ENCODE peak calls at places on chromosomes 12 and 14, in seven cellular contexts. One of them, this sample, is unnamed.

GRCh38 chr12:132131229-132131628 is 12.9 kb downstream of the DDX51 start:
- DNase-seq in activated CD4-positive, alpha-beta T cell treated with anti-CD3 and anti-CD28 coated beads, Interleukin-2, amount 50 U/mL, for 24 hours: no peak
- DNase-seq in tibial artery: no peak
- DNase-seq in endothelial cell: no peak
- DNase-seq in T-helper 2 cell: no peak
- DNase-seq in fibroblast of the conjunctiva: no peak
- DNase-seq in islet precursor cell: no peak
- DNase-seq in this sample: no peak

GRCh38 chr12:92926549-92926948 is 2.5 kb downstream of the EEA1 start:
- DNase-seq in T-helper 2 cell: no peak
- DNase-seq in activated CD4-positive, alpha-beta T cell treated with anti-CD3 and anti-CD28 coated beads, Interleukin-2, amount 50 U/mL, for 24 hours: no peak
- DNase-seq in endothelial cell: no peak
- DNase-seq in islet precursor cell: no peak
- DNase-seq in tibial artery: no peak
- DNase-seq in fibroblast of the conjunctiva: no peak
- DNase-seq in this sample: no peak

GRCh38 chr14:89401241-89401640 is 15.8 kb downstream of the FOXN3 start:
- DNase-seq in islet precursor cell: no peak
- DNase-seq in activated CD4-positive, alpha-beta T cell treated with anti-CD3 and anti-CD28 coated beads, Interleukin-2, amount 50 U/mL, for 24 hours: no peak
- DNase-seq in fibroblast of the conjunctiva: no peak
- DNase-seq in T-helper 2 cell: no peak
- DNase-seq in endothelial cell: no peak
- DNase-seq in tibial artery: no peak
- DNase-seq in this sample: no peak

GRCh38 chr12:30519535-30519934 is 176.1 kb downstream of the IPO8 start:
- DNase-seq in endothelial cell: no peak
- DNase-seq in T-helper 2 cell: no peak
- DNase-seq in activated CD4-positive, alpha-beta T cell treated with anti-CD3 and anti-CD28 coated beads, Interleukin-2, amount 50 U/mL, for 24 hours: no peak
- DNase-seq in islet precursor cell: no peak
- DNase-seq in fibroblast of the conjunctiva: no peak
- DNase-seq in tibial artery: no peak
- DNase-seq in this sample: no peak

GRCh38 chr12:64039285-64039871 is 182.7 kb downstream of the KICS2 start:
- DNase-seq in fibroblast of the conjunctiva: peak; percentile 35
- DNase-seq in islet precursor cell: no peak
- DNase-seq in tibial artery: no peak
- DNase-seq in activated CD4-positive, alpha-beta T cell treated with anti-CD3 and anti-CD28 coated beads, Interleukin-2, amount 50 U/mL, for 24 hours: no peak
- DNase-seq in T-helper 2 cell: no peak
- DNase-seq in endothelial cell: no peak
- DNase-seq in this sample: no peak

GRCh38 chr12:62256408-62257079 is 3.7 kb upstream of the USP15 start:
- DNase-seq in T-helper 2 cell: no peak
- DNase-seq in endothelial cell: no peak
- DNase-seq in fibroblast of the conjunctiva: no peak
- DNase-seq in activated CD4-positive, alpha-beta T cell treated with anti-CD3 and anti-CD28 coated beads, Interleukin-2, amount 50 U/mL, for 24 hours: peak; percentile 62
- DNase-seq in tibial artery: no peak
- DNase-seq in islet precursor cell: no peak
- DNase-seq in this sample: no peak

GRCh38 chr12:14802961-14803829 is at the start of the genes C12orf60 and WBP11:
- DNase-seq in tibial artery: peak; percentile 99
- DNase-seq in islet precursor cell: peak; percentile 100
- DNase-seq in T-helper 2 cell: peak; percentile 90
- DNase-seq in activated CD4-positive, alpha-beta T cell treated with anti-CD3 and anti-CD28 coated beads, Interleukin-2, amount 50 U/mL, for 24 hours: peak; percentile 90
- DNase-seq in endothelial cell: peak; percentile 84
- DNase-seq in fibroblast of the conjunctiva: peak; percentile 97
- DNase-seq in this sample: peak; percentile 74

GRCh38 chr14:104356738-104357688 is 218.6 kb downstream of the KIF26A start:
- DNase-seq in fibroblast of the conjunctiva: no peak
- DNase-seq in endothelial cell: no peak
- DNase-seq in activated CD4-positive, alpha-beta T cell treated with anti-CD3 and anti-CD28 coated beads, Interleukin-2, amount 50 U/mL, for 24 hours: no peak
- DNase-seq in T-helper 2 cell: no peak
- DNase-seq in tibial artery: peak; percentile 8
- DNase-seq in islet precursor cell: peak; percentile 56
- DNase-seq in this sample: no peak

GRCh38 chr12:7006639-7007038 is 11.6 kb downstream of the LPCAT3 start:
- DNase-seq in islet precursor cell: no peak
- DNase-seq in T-helper 2 cell: no peak
- DNase-seq in endothelial cell: no peak
- DNase-seq in tibial artery: no peak
- DNase-seq in fibroblast of the conjunctiva: no peak
- DNase-seq in activated CD4-positive, alpha-beta T cell treated with anti-CD3 and anti-CD28 coated beads, Interleukin-2, amount 50 U/mL, for 24 hours: no peak
- DNase-seq in this sample: no peak

GRCh38 chr12:108525681-108526080 is 10.6 kb downstream of the FICD start:
- DNase-seq in endothelial cell: no peak
- DNase-seq in tibial artery: no peak
- DNase-seq in activated CD4-positive, alpha-beta T cell treated with anti-CD3 and anti-CD28 coated beads, Interleukin-2, amount 50 U/mL, for 24 hours: no peak
- DNase-seq in T-helper 2 cell: no peak
- DNase-seq in fibroblast of the conjunctiva: no peak
- DNase-seq in islet precursor cell: no peak
- DNase-seq in this sample: no peak

GRCh38 chr14:37034410-37035285 is 137.8 kb downstream of the SLC25A21 start:
- DNase-seq in fibroblast of the conjunctiva: peak; percentile 24
- DNase-seq in T-helper 2 cell: no peak
- DNase-seq in activated CD4-positive, alpha-beta T cell treated with anti-CD3 and anti-CD28 coated beads, Interleukin-2, amount 50 U/mL, for 24 hours: no peak
- DNase-seq in endothelial cell: no peak
- DNase-seq in tibial artery: no peak
- DNase-seq in islet precursor cell: no peak
- DNase-seq in this sample: no peak

GRCh38 chr12:90630006-90630405 is 325.0 kb downstream of the CCER1 start:
- DNase-seq in T-helper 2 cell: no peak
- DNase-seq in tibial artery: no peak
- DNase-seq in fibroblast of the conjunctiva: no peak
- DNase-seq in islet precursor cell: no peak
- DNase-seq in endothelial cell: no peak
- DNase-seq in activated CD4-positive, alpha-beta T cell treated with anti-CD3 and anti-CD28 coated beads, Interleukin-2, amount 50 U/mL, for 24 hours: no peak
- DNase-seq in this sample: no peak

GRCh38 chr12:32365473-32366064 is 33.8 kb upstream of the FGD4 start:
- DNase-seq in islet precursor cell: peak; percentile 84
- DNase-seq in tibial artery: peak; percentile 37
- DNase-seq in activated CD4-positive, alpha-beta T cell treated with anti-CD3 and anti-CD28 coated beads, Interleukin-2, amount 50 U/mL, for 24 hours: peak; percentile 15
- DNase-seq in fibroblast of the conjunctiva: peak; percentile 70
- DNase-seq in T-helper 2 cell: peak; percentile 4
- DNase-seq in endothelial cell: peak; percentile 62
- DNase-seq in this sample: no peak

GRCh38 chr14:103104654-103105511 is 10.4 kb downstream of the EXOC3L4 start:
- DNase-seq in fibroblast of the conjunctiva: no peak
- DNase-seq in T-helper 2 cell: peak; percentile 39
- DNase-seq in islet precursor cell: peak; percentile 87
- DNase-seq in activated CD4-positive, alpha-beta T cell treated with anti-CD3 and anti-CD28 coated beads, Interleukin-2, amount 50 U/mL, for 24 hours: peak; percentile 44
- DNase-seq in endothelial cell: peak; percentile 76
- DNase-seq in tibial artery: no peak
- DNase-seq in this sample: no peak

GRCh38 chr12:121611306-121611705 is 15.0 kb upstream of the ORAI1 start:
- DNase-seq in T-helper 2 cell: no peak
- DNase-seq in tibial artery: no peak
- DNase-seq in fibroblast of the conjunctiva: no peak
- DNase-seq in activated CD4-positive, alpha-beta T cell treated with anti-CD3 and anti-CD28 coated beads, Interleukin-2, amount 50 U/mL, for 24 hours: no peak
- DNase-seq in endothelial cell: no peak
- DNase-seq in islet precursor cell: peak; percentile 79
- DNase-seq in this sample: no peak

GRCh38 chr14:54172114-54172513 is 215.5 kb upstream of the BMP4 start:
- DNase-seq in activated CD4-positive, alpha-beta T cell treated with anti-CD3 and anti-CD28 coated beads, Interleukin-2, amount 50 U/mL, for 24 hours: no peak
- DNase-seq in islet precursor cell: no peak
- DNase-seq in tibial artery: no peak
- DNase-seq in T-helper 2 cell: no peak
- DNase-seq in fibroblast of the conjunctiva: no peak
- DNase-seq in endothelial cell: no peak
- DNase-seq in this sample: no peak

GRCh38 chr12:125744201-125744600 is 679.0 kb downstream of the AACS start:
- DNase-seq in fibroblast of the conjunctiva: no peak
- DNase-seq in tibial artery: no peak
- DNase-seq in endothelial cell: no peak
- DNase-seq in T-helper 2 cell: no peak
- DNase-seq in activated CD4-positive, alpha-beta T cell treated with anti-CD3 and anti-CD28 coated beads, Interleukin-2, amount 50 U/mL, for 24 hours: no peak
- DNase-seq in islet precursor cell: no peak
- DNase-seq in this sample: no peak

GRCh38 chr12:1630081-1630826 is 1.2 kb downstream of the WNT5B start:
- DNase-seq in islet precursor cell: peak; percentile 88
- DNase-seq in tibial artery: peak; percentile 55
- DNase-seq in endothelial cell: peak; percentile 37
- DNase-seq in T-helper 2 cell: no peak
- DNase-seq in activated CD4-positive, alpha-beta T cell treated with anti-CD3 and anti-CD28 coated beads, Interleukin-2, amount 50 U/mL, for 24 hours: no peak
- DNase-seq in fibroblast of the conjunctiva: no peak
- DNase-seq in this sample: no peak

GRCh38 chr14:61593330-61593729 is 102.0 kb upstream of the HIF1A start:
- DNase-seq in activated CD4-positive, alpha-beta T cell treated with anti-CD3 and anti-CD28 coated beads, Interleukin-2, amount 50 U/mL, for 24 hours: no peak
- DNase-seq in tibial artery: no peak
- DNase-seq in T-helper 2 cell: no peak
- DNase-seq in fibroblast of the conjunctiva: no peak
- DNase-seq in islet precursor cell: no peak
- DNase-seq in endothelial cell: no peak
- DNase-seq in this sample: no peak

GRCh38 chr12:106757623-106758348 is 16.7 kb upstream of the RIC8B start:
- DNase-seq in islet precursor cell: no peak
- DNase-seq in endothelial cell: no peak
- DNase-seq in T-helper 2 cell: no peak
- DNase-seq in fibroblast of the conjunctiva: no peak
- DNase-seq in activated CD4-positive, alpha-beta T cell treated with anti-CD3 and anti-CD28 coated beads, Interleukin-2, amount 50 U/mL, for 24 hours: no peak
- DNase-seq in tibial artery: no peak
- DNase-seq in this sample: no peak

GRCh38 chr12:115132145-115132544 is 448.2 kb upstream of the TBX3 start:
- DNase-seq in tibial artery: no peak
- DNase-seq in islet precursor cell: peak; percentile 86
- DNase-seq in fibroblast of the conjunctiva: no peak
- DNase-seq in endothelial cell: no peak
- DNase-seq in T-helper 2 cell: no peak
- DNase-seq in activated CD4-positive, alpha-beta T cell treated with anti-CD3 and anti-CD28 coated beads, Interleukin-2, amount 50 U/mL, for 24 hours: no peak
- DNase-seq in this sample: no peak

GRCh38 chr12:94150483-94151225 is 2.3 kb downstream of the PLXNC1 start:
- DNase-seq in islet precursor cell: peak; percentile 66
- DNase-seq in activated CD4-positive, alpha-beta T cell treated with anti-CD3 and anti-CD28 coated beads, Interleukin-2, amount 50 U/mL, for 24 hours: no peak
- DNase-seq in tibial artery: no peak
- DNase-seq in endothelial cell: no peak
- DNase-seq in fibroblast of the conjunctiva: no peak
- DNase-seq in T-helper 2 cell: peak; percentile 66
- DNase-seq in this sample: no peak

GRCh38 chr12:132018193-132018916 is 68.6 kb downstream of the EP400 start:
- DNase-seq in T-helper 2 cell: no peak
- DNase-seq in activated CD4-positive, alpha-beta T cell treated with anti-CD3 and anti-CD28 coated beads, Interleukin-2, amount 50 U/mL, for 24 hours: no peak
- DNase-seq in fibroblast of the conjunctiva: no peak
- DNase-seq in tibial artery: no peak
- DNase-seq in islet precursor cell: no peak
- DNase-seq in endothelial cell: no peak
- DNase-seq in this sample: no peak

GRCh38 chr14:91774138-91775096 is 42.5 kb upstream of the CATSPERB start:
- DNase-seq in islet precursor cell: no peak
- DNase-seq in fibroblast of the conjunctiva: no peak
- DNase-seq in T-helper 2 cell: no peak
- DNase-seq in activated CD4-positive, alpha-beta T cell treated with anti-CD3 and anti-CD28 coated beads, Interleukin-2, amount 50 U/mL, for 24 hours: no peak
- DNase-seq in tibial artery: no peak
- DNase-seq in endothelial cell: no peak
- DNase-seq in this sample: no peak

GRCh38 chr12:52634266-52635056 is 16.1 kb upstream of the KRT73 start:
- DNase-seq in T-helper 2 cell: no peak
- DNase-seq in fibroblast of the conjunctiva: no peak
- DNase-seq in endothelial cell: no peak
- DNase-seq in activated CD4-positive, alpha-beta T cell treated with anti-CD3 and anti-CD28 coated beads, Interleukin-2, amount 50 U/mL, for 24 hours: no peak
- DNase-seq in islet precursor cell: peak; percentile 43
- DNase-seq in tibial artery: no peak
- DNase-seq in this sample: no peak

GRCh38 chr14:37150414-37150813 is 22.0 kb downstream of the SLC25A21 start:
- DNase-seq in endothelial cell: no peak
- DNase-seq in T-helper 2 cell: no peak
- DNase-seq in islet precursor cell: no peak
- DNase-seq in activated CD4-positive, alpha-beta T cell treated with anti-CD3 and anti-CD28 coated beads, Interleukin-2, amount 50 U/mL, for 24 hours: no peak
- DNase-seq in tibial artery: no peak
- DNase-seq in fibroblast of the conjunctiva: peak; percentile 27
- DNase-seq in this sample: no peak

GRCh38 chr12:102879144-102879763 is 37.8 kb downstream of the PAH start:
- DNase-seq in endothelial cell: peak; percentile 18
- DNase-seq in fibroblast of the conjunctiva: peak; percentile 3
- DNase-seq in T-helper 2 cell: no peak
- DNase-seq in tibial artery: peak; percentile 71
- DNase-seq in islet precursor cell: peak; percentile 93
- DNase-seq in activated CD4-positive, alpha-beta T cell treated with anti-CD3 and anti-CD28 coated beads, Interleukin-2, amount 50 U/mL, for 24 hours: no peak
- DNase-seq in this sample: no peak

GRCh38 chr12:75488553-75488952 is 8.0 kb downstream of the GLIPR1 start:
- DNase-seq in activated CD4-positive, alpha-beta T cell treated with anti-CD3 and anti-CD28 coated beads, Interleukin-2, amount 50 U/mL, for 24 hours: no peak
- DNase-seq in endothelial cell: no peak
- DNase-seq in tibial artery: no peak
- DNase-seq in fibroblast of the conjunctiva: peak; percentile 23
- DNase-seq in islet precursor cell: peak; percentile 68
- DNase-seq in T-helper 2 cell: no peak
- DNase-seq in this sample: no peak

GRCh38 chr14:91727121-91727520 is 4.8 kb downstream of the CATSPERB start:
- DNase-seq in tibial artery: no peak
- DNase-seq in activated CD4-positive, alpha-beta T cell treated with anti-CD3 and anti-CD28 coated beads, Interleukin-2, amount 50 U/mL, for 24 hours: no peak
- DNase-seq in T-helper 2 cell: no peak
- DNase-seq in fibroblast of the conjunctiva: peak; percentile 4
- DNase-seq in endothelial cell: no peak
- DNase-seq in islet precursor cell: no peak
- DNase-seq in this sample: no peak

GRCh38 chr12:107144990-107145389 is 51.6 kb upstream of the CRY1 start:
- DNase-seq in tibial artery: no peak
- DNase-seq in endothelial cell: no peak
- DNase-seq in activated CD4-positive, alpha-beta T cell treated with anti-CD3 and anti-CD28 coated beads, Interleukin-2, amount 50 U/mL, for 24 hours: no peak
- DNase-seq in islet precursor cell: no peak
- DNase-seq in fibroblast of the conjunctiva: no peak
- DNase-seq in T-helper 2 cell: no peak
- DNase-seq in this sample: no peak

GRCh38 chr14:86027990-86028389 is 498.0 kb downstream of the FLRT2 start:
- DNase-seq in endothelial cell: no peak
- DNase-seq in islet precursor cell: no peak
- DNase-seq in activated CD4-positive, alpha-beta T cell treated with anti-CD3 and anti-CD28 coated beads, Interleukin-2, amount 50 U/mL, for 24 hours: no peak
- DNase-seq in tibial artery: no peak
- DNase-seq in T-helper 2 cell: no peak
- DNase-seq in fibroblast of the conjunctiva: no peak
- DNase-seq in this sample: no peak

GRCh38 chr14:59704054-59704453 is 127.4 kb upstream of the CCDC175 start:
- DNase-seq in T-helper 2 cell: no peak
- DNase-seq in tibial artery: peak; percentile 83
- DNase-seq in endothelial cell: no peak
- DNase-seq in islet precursor cell: no peak
- DNase-seq in activated CD4-positive, alpha-beta T cell treated with anti-CD3 and anti-CD28 coated beads, Interleukin-2, amount 50 U/mL, for 24 hours: no peak
- DNase-seq in fibroblast of the conjunctiva: no peak
- DNase-seq in this sample: no peak

GRCh38 chr12:110932048-110932447 is 11.7 kb upstream of the MYL2 start:
- DNase-seq in islet precursor cell: peak; percentile 66
- DNase-seq in tibial artery: no peak
- DNase-seq in endothelial cell: peak; percentile 27
- DNase-seq in activated CD4-positive, alpha-beta T cell treated with anti-CD3 and anti-CD28 coated beads, Interleukin-2, amount 50 U/mL, for 24 hours: no peak
- DNase-seq in fibroblast of the conjunctiva: no peak
- DNase-seq in T-helper 2 cell: no peak
- DNase-seq in this sample: no peak

GRCh38 chr14:32075636-32076277 is 1.3 kb upstream of the ARHGAP5 start:
- DNase-seq in fibroblast of the conjunctiva: no peak
- DNase-seq in islet precursor cell: no peak
- DNase-seq in endothelial cell: no peak
- DNase-seq in tibial artery: peak; percentile 59
- DNase-seq in T-helper 2 cell: peak; percentile 0
- DNase-seq in activated CD4-positive, alpha-beta T cell treated with anti-CD3 and anti-CD28 coated beads, Interleukin-2, amount 50 U/mL, for 24 hours: no peak
- DNase-seq in this sample: no peak

GRCh38 chr12:101781834-101782543 is 42.7 kb upstream of the SYCP3 start:
- DNase-seq in fibroblast of the conjunctiva: no peak
- DNase-seq in endothelial cell: no peak
- DNase-seq in tibial artery: no peak
- DNase-seq in T-helper 2 cell: no peak
- DNase-seq in islet precursor cell: no peak
- DNase-seq in activated CD4-positive, alpha-beta T cell treated with anti-CD3 and anti-CD28 coated beads, Interleukin-2, amount 50 U/mL, for 24 hours: no peak
- DNase-seq in this sample: no peak

GRCh38 chr12:65443038-65443437 is 164.6 kb downstream of the MSRB3 start:
- DNase-seq in islet precursor cell: no peak
- DNase-seq in T-helper 2 cell: no peak
- DNase-seq in fibroblast of the conjunctiva: no peak
- DNase-seq in activated CD4-positive, alpha-beta T cell treated with anti-CD3 and anti-CD28 coated beads, Interleukin-2, amount 50 U/mL, for 24 hours: no peak
- DNase-seq in tibial artery: no peak
- DNase-seq in endothelial cell: no peak
- DNase-seq in this sample: no peak

GRCh38 chr12:21527451-21528180 is 1.5 kb downstream of the SPX start:
- DNase-seq in endothelial cell: peak; percentile 65
- DNase-seq in T-helper 2 cell: peak; percentile 15
- DNase-seq in tibial artery: no peak
- DNase-seq in activated CD4-positive, alpha-beta T cell treated with anti-CD3 and anti-CD28 coated beads, Interleukin-2, amount 50 U/mL, for 24 hours: peak; percentile 42
- DNase-seq in fibroblast of the conjunctiva: no peak
- DNase-seq in islet precursor cell: peak; percentile 91
- DNase-seq in this sample: peak; percentile 12

GRCh38 chr12:70692681-70693288 is 55.6 kb upstream of the PTPRB start:
- DNase-seq in islet precursor cell: no peak
- DNase-seq in T-helper 2 cell: no peak
- DNase-seq in fibroblast of the conjunctiva: peak; percentile 5
- DNase-seq in activated CD4-positive, alpha-beta T cell treated with anti-CD3 and anti-CD28 coated beads, Interleukin-2, amount 50 U/mL, for 24 hours: no peak
- DNase-seq in tibial artery: no peak
- DNase-seq in endothelial cell: no peak
- DNase-seq in this sample: no peak